ENCODE peak calls at places on chromosomes 6 and 20, in four cellular contexts. J is MM.1S, K is uterus, Y is pancreas. Q is an unnamed sample.
A peak's percentile ranks its signal among the peaks of the same experiment; 100 is the strongest.

GRCh38 chr20:49361872-49362663 is 84.2 kb upstream of the ZNFX1 start:
- DNase-seq in J (no peak), K (no peak), Y (no peak), Q (no peak)

GRCh38 chr6:3619800-3620199 is 131.7 kb downstream of the PXDC1 start:
- DNase-seq in J (no peak), K (no peak), Y (no peak), Q (no peak)

GRCh38 chr20:14331671-14332070 is 5.7 kb downstream of the FLRT3 start:
- DNase-seq in J (no peak), K (no peak), Y (no peak), Q (no peak)

GRCh38 chr20:760751-761417 is 7.4 kb downstream of the SLC52A3 start:
- DNase-seq in J (peak; percentile 51), K (no peak), Y (peak; percentile 38), Q (no peak)

GRCh38 chr20:39853664-39854063 is 835.4 kb downstream of the MAFB start:
- DNase-seq in J (no peak), K (no peak), Y (no peak), Q (no peak)

GRCh38 chr20:358891-359555 is 12.1 kb downstream of the NRSN2 start:
- DNase-seq in J (no peak), K (no peak), Y (no peak), Q (no peak)

GRCh38 chr20:1809121-1809520 is 86.1 kb upstream of the SIRPA start:
- DNase-seq in J (no peak), K (no peak), Y (no peak), Q (no peak)

GRCh38 chr20:44692932-44693476 is 22.2 kb upstream of the CCN5 start:
- DNase-seq in J (no peak), K (peak; percentile 77), Y (no peak), Q (peak; percentile 96)

GRCh38 chr6:46583081-46583480 is 69.5 kb downstream of the CYP39A1 start:
- DNase-seq in J (no peak), K (no peak), Y (no peak), Q (no peak)

GRCh38 chr6:106512048-106512957 is 117.0 kb downstream of the RTN4IP1 start:
- DNase-seq in J (peak; percentile 66), K (peak; percentile 66), Y (peak; percentile 72), Q (peak; percentile 47)
- H3K4me3 ChIP-seq in J (peak overlapping the region; percentile 79), K (peak overlapping the region; percentile 58), Y (peak overlapping the region; percentile 58), Q (peak overlapping the region; percentile 76)

DNA sequence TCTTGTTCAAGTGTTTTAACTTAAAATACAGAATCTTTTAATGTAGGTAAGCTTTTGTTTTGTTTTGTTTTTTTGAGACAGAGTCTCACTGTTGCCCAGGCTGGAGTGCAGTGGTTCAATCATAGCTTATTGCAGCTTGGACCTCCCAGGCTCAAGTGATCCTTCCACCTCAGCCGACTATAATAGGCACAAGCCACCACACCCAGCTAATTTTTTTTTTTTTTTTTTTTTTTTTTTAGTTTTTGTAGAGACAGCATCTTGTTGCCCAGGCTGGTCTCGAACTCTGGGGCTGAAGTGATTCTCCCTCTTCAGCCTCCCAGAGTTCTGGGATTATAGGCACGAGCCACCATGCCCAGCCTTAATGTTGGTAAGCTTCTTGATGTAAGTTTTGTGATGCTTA is 3.3 kb downstream of the EFHC1 start:
- DNase-seq in J (no peak), K (no peak), Y (no peak), Q (no peak)
- H3K4me1 ChIP-seq in J (peaks cover 23% of the 10 kb centered on the region), K (no peaks in the 10 kb centered on the region), Y (peaks cover 3% of the 10 kb centered on the region), Q (peaks cover 22% of the 10 kb centered on the region)

GRCh38 chr6:134172020-134172766 is 119.8 kb upstream of the SLC2A12 start:
- DNase-seq in J (no peak), K (no peak), Y (no peak), Q (no peak)

GRCh38 chr6:134174790-134175531 is 122.5 kb upstream of the SLC2A12 start:
- DNase-seq in J (peak; percentile 92), K (peak; percentile 90), Y (peak; percentile 97), Q (peak; percentile 89)

GRCh38 chr6:134171517-134171916 is 119.1 kb upstream of the SLC2A12 start:
- DNase-seq in J (no peak), K (no peak), Y (no peak), Q (no peak)

GRCh38 chr6:134173936-134174789 is 121.7 kb upstream of the SLC2A12 start:
- DNase-seq in J (peak; percentile 80), K (peak; percentile 85), Y (peak; percentile 85), Q (peak; percentile 87)

GRCh38 chr6:134173007-134173690 is 120.7 kb upstream of the SLC2A12 start:
- DNase-seq in J (no peak), K (no peak), Y (no peak), Q (no peak)
- H3K4me3 ChIP-seq in J (peak overlapping the region; percentile 75), K (peak overlapping the region; percentile 41), Y (peak overlapping the region; percentile 72), Q (peak overlapping the region; percentile 90)

GRCh38 chr6:168145747-168146596 is 67.0 kb upstream of the FRMD1 start:
- DNase-seq in J (no peak), K (peak; percentile 6), Y (no peak), Q (peak; percentile 54)
- H3K4me1 ChIP-seq in J (no peaks in the 10 kb centered on the region), K (no peaks in the 10 kb centered on the region), Y (no peaks in the 10 kb centered on the region), Q (no peaks in the 10 kb centered on the region)

GRCh38 chr6:36599791-36600209 is 5.6 kb downstream of the SRSF3 start:
- DNase-seq in J (peak; percentile 46), K (peak; percentile 35), Y (no peak), Q (no peak)
- H3K4me3 ChIP-seq in J (no peak overlapping the region), K (no peak overlapping the region), Y (no peak overlapping the region), Q (peak overlapping the region; percentile 61)

GRCh38 chr6:30684386-30685156 is 1.9 kb downstream of the PPP1R18 start:
- DNase-seq in J (peak; percentile 40), K (peak; percentile 45), Y (no peak), Q (peak; percentile 87)
- H3K4me1 ChIP-seq in J (peaks cover 30% of the 10 kb centered on the region), K (peaks cover 3% of the 10 kb centered on the region), Y (peaks cover under 1% of the 10 kb centered on the region), Q (peaks cover 60% of the 10 kb centered on the region)

Q was measured in tibial artery.